ENCODE peak calls at places on chromosomes 1 and 21, in ten cellular contexts. A is left lung; T is tibial artery; Q is pancreas; I is psoas muscle; L is hepatocyte; B is breast epithelium; N is tibial nerve; K is stomach; H is CD8-positive, alpha-beta T cell. M is an unnamed sample.

GRCh38 chr21:37914211-37914900 is 1.9 kb downstream of the KCNJ6 start:
- DNase-seq in A (no peak), T (no peak), Q (no peak), I (no peak), L (peak; percentile 74), B (no peak), N (no peak), K (no peak), H (no peak), M (no peak)

GRCh38 chr21:15015622-15016471 is 49.0 kb downstream of the NRIP1 start:
- DNase-seq in A (no peak), T (no peak), Q (no peak), I (no peak), L (no peak), B (no peak), N (no peak), K (no peak), H (no peak), M (no peak)

GRCh38 chr1:3069491-3070303 is 694 bp downstream of the PRDM16 start:
- DNase-seq in A (peak; percentile 50), T (peak; percentile 84), Q (peak; percentile 71), I (peak; percentile 52), L (peak; percentile 87), B (no peak), N (peak; percentile 30), K (no peak), H (no peak), M (peak; percentile 65)

GRCh38 chr21:46322351-46323226 is 1.1 kb downstream of the C21orf58 start:
- DNase-seq in A (peak; percentile 42), T (no peak), Q (no peak), I (no peak), L (peak; percentile 45), B (no peak), N (no peak), K (no peak), H (no peak), M (peak; percentile 28)

GRCh38 chr1:81670286-81670685 is 130.4 kb upstream of the ADGRL2 start:
- DNase-seq in A (peak; percentile 82), T (peak; percentile 81), Q (peak; percentile 83), I (no peak), L (peak; percentile 71), B (no peak), N (peak; percentile 41), K (peak; percentile 92), H (no peak), M (peak; percentile 82)

GRCh38 chr1:72601035-72601674 is 318.8 kb upstream of the NEGR1 start:
- DNase-seq in A (no peak), T (no peak), Q (no peak), I (no peak), L (peak; percentile 4), B (no peak), N (no peak), K (no peak), H (no peak), M (no peak)

GRCh38 chr21:35258521-35258920 is 209.4 kb upstream of the RUNX1 start:
- DNase-seq in A (no peak), T (no peak), Q (no peak), I (no peak), L (no peak), B (no peak), N (no peak), K (no peak), H (no peak), M (no peak)

GRCh38 chr1:12552951-12553921 is 64.8 kb downstream of the DHRS3 start:
- DNase-seq in A (peak; percentile 29), T (peak; percentile 79), Q (no peak), I (peak; percentile 52), L (no peak), B (no peak), N (no peak), K (no peak), H (no peak), M (no peak)

DNA sequence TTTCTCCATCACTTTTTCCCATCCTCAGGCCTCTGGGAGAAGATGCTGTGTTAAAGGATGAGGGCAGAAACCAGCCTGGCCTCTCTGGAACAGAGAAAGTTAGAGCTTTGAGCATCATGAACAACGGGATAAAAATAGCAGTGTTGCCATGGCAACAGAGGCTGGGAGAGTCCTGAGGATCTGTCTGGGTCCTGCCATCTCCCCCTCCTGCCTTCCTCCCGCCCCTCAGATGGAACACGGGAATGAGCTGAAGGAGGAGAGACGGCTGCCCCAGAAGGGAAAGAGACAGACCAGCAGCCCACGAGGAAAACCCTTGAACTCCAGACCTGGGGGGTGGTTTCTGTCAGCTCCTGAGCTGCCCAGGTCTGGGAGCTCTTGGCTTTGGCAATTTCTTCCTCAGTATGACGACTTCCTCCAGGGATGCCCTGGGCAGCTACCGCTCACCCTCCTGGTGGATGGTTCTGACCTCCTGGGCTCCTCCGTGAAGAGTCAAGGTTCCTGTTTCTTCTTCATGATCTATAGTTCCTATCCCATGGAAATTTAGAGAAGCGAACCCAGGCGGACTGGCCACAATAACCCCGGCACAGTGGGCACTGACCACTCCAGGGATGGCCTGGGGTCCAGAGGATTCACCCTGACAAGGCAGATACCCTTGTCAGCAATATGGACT is 14.2 kb upstream of the LEMD1 start:
- DNase-seq in A (no peak), T (no peak), Q (no peak), I (no peak), L (no peak), B (no peak), N (no peak), K (no peak), H (no peak), M (no peak)
- H3K27ac ChIP-seq in A (no peak overlapping the region), T (no peak overlapping the region), Q (no peak overlapping the region), I (no peak overlapping the region), L (no peak overlapping the region), B (no peak overlapping the region), N (no peak overlapping the region), K (no peak overlapping the region), H (no peak overlapping the region), M (no peak overlapping the region)

GRCh38 chr1:17584539-17584938 is 45.0 kb downstream of the ARHGEF10L start:
- DNase-seq in A (no peak), T (no peak), Q (no peak), I (no peak), L (no peak), B (no peak), N (no peak), K (no peak), H (no peak), M (no peak)

GRCh38 chr1:17588048-17588781 is 48.7 kb downstream of the ARHGEF10L start:
- DNase-seq in A (peak; percentile 67), T (peak; percentile 94), Q (peak; percentile 86), I (no peak), L (peak; percentile 91), B (peak; percentile 65), N (no peak), K (peak; percentile 85), H (no peak), M (peak; percentile 91)

GRCh38 chr1:17586172-17586963 is 46.9 kb downstream of the ARHGEF10L start:
- DNase-seq in A (peak; percentile 70), T (peak; percentile 92), Q (no peak), I (no peak), L (peak; percentile 48), B (no peak), N (no peak), K (no peak), H (no peak), M (no peak)

GRCh38 chr1:17587693-17588047 is 48.2 kb downstream of the ARHGEF10L start:
- DNase-seq in A (no peak), T (no peak), Q (no peak), I (no peak), L (peak; percentile 55), B (no peak), N (no peak), K (no peak), H (no peak), M (no peak)

DNA sequence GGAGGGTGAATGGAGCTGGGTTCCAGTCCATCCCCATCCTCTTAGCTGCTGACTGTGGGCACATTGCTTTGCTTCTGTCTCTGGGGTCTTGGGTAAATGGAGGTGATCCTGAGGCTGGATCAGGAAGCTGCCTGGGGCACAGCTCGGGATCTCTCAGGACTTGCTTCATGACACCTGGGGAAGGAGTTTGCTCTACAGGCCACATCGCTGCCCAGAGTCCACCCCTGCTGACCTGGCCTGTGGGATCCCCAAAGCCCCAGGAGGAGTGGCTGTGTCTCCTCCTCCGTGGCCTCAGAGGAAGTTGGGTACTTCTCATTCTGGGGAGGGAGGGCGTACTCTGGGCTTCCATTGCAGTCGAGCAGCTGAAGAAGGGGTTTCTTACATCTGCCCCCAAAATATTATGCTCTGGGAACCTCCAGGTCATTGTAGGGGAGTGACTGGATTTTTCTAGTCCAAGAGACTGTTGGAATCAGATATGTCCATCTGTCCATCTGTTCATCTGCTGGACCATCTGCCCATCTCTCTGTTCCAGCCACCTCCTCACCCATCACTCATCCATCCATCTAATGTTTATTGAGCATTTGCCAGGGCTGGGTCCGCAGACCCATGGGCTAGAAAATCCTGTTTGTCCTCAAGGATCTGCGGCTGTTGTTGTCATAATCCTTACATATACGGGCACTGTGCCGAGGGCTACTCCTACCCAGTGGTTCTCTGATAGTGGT is 45.9 kb downstream of the ARHGEF10L start:
- DNase-seq in A (no peak), T (no peak), Q (no peak), I (no peak), L (no peak), B (no peak), N (no peak), K (no peak), H (no peak), M (no peak)
- H3K4me1 ChIP-seq in A (peaks cover 12% of the 10 kb centered on the region), T (peaks cover 64% of the 10 kb centered on the region), Q (peaks cover 45% of the 10 kb centered on the region), I (peaks cover 23% of the 10 kb centered on the region), L (peaks cover 63% of the 10 kb centered on the region), B (peaks cover 9% of the 10 kb centered on the region), N (peaks cover 15% of the 10 kb centered on the region), K (peaks cover 40% of the 10 kb centered on the region), H (no peaks in the 10 kb centered on the region), M (peaks cover 13% of the 10 kb centered on the region)

DNA sequence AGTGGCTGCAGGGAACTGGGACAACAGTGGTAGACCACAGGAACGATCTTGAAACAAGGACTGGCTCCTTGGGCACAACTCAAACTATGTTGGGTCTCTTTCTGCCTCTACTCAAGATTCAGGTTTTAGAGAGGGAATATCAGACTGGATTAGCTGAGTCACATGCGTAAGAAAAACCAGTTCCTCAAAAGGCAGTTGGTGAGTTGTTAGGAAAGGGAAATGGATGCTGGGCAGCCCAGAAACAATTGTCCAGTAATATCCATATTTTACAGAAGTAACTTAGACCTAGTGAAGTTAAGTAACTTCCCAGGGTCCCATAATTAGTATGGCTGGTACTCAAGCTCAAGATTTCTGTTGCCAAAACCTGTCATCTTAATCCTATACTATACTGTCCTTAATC is 27.0 kb upstream of the TMEM39B start:
- DNase-seq in A (no peak), T (no peak), Q (no peak), I (no peak), L (no peak), B (no peak), N (no peak), K (no peak), H (no peak), M (no peak)
- H3K27ac ChIP-seq in A (no peak overlapping the region), T (no peak overlapping the region), Q (no peak overlapping the region), I (no peak overlapping the region), L (no peak overlapping the region), B (no peak overlapping the region), N (no peak overlapping the region), K (no peak overlapping the region), H (no peak overlapping the region), M (no peak overlapping the region)

GRCh38 chr1:209657140-209657879 is 5.1 kb upstream of the LAMB3 start:
- DNase-seq in A (no peak), T (no peak), Q (no peak), I (no peak), L (no peak), B (no peak), N (no peak), K (no peak), H (no peak), M (peak; percentile 48)

GRCh38 chr1:209657918-209658317 is 5.7 kb upstream of the LAMB3 start:
- DNase-seq in A (no peak), T (no peak), Q (no peak), I (no peak), L (no peak), B (no peak), N (no peak), K (no peak), H (no peak), M (no peak)

GRCh38 chr1:209653915-209654351 is 1.7 kb upstream of the LAMB3 start:
- DNase-seq in A (no peak), T (no peak), Q (peak; percentile 75), I (no peak), L (peak; percentile 74), B (no peak), N (no peak), K (peak; percentile 52), H (no peak), M (peak; percentile 90)

GRCh38 chr1:209655412-209655811 is 3.2 kb upstream of the LAMB3 start:
- DNase-seq in A (no peak), T (no peak), Q (no peak), I (no peak), L (no peak), B (no peak), N (no peak), K (no peak), H (no peak), M (no peak)

GRCh38 chr1:209655832-209656231 is 3.6 kb upstream of the LAMB3 start:
- DNase-seq in A (no peak), T (no peak), Q (peak; percentile 48), I (no peak), L (peak; percentile 68), B (no peak), N (no peak), K (peak; percentile 61), H (no peak), M (peak; percentile 80)
- H3K4me1 ChIP-seq in A (peaks cover 7% of the 10 kb centered on the region), T (peaks cover 13% of the 10 kb centered on the region), Q (peaks cover 37% of the 10 kb centered on the region), I (peaks cover 6% of the 10 kb centered on the region), L (peaks cover 29% of the 10 kb centered on the region), B (peaks cover 4% of the 10 kb centered on the region), N (peaks cover 17% of the 10 kb centered on the region), K (peaks cover 37% of the 10 kb centered on the region), H (peaks cover under 1% of the 10 kb centered on the region), M (peaks cover 17% of the 10 kb centered on the region)

M was measured in small intestine.